ENCODE peak calls at places on chromosomes 6 and 20, in eight cellular contexts. One of them, this sample, is unnamed.

GRCh38 chr6:22954749-22955385 is 385.5 kb downstream of the HDGFL1 start:
- DNase-seq in kidney glomerular epithelial cell: peak; percentile 47
- DNase-seq in NCI-H774: no peak
- DNase-seq in fibroblast of mammary gland: peak; percentile 6
- DNase-seq in lower leg skin: no peak
- DNase-seq in IMR-90: peak; percentile 49
- DNase-seq in Right ventricle myocardium superior: no peak
- DNase-seq in mesothelial cell of epicardium: no peak
- DNase-seq in this sample: peak; percentile 12

GRCh38 chr20:10641893-10642292 is 31.9 kb downstream of the JAG1 start:
- DNase-seq in NCI-H774: no peak
- DNase-seq in kidney glomerular epithelial cell: no peak
- DNase-seq in fibroblast of mammary gland: no peak
- DNase-seq in IMR-90: no peak
- DNase-seq in Right ventricle myocardium superior: no peak
- DNase-seq in lower leg skin: no peak
- DNase-seq in mesothelial cell of epicardium: no peak
- DNase-seq in this sample: no peak

GRCh38 chr6:116563830-116564229 is 7.5 kb upstream of the RWDD1 start:
- DNase-seq in mesothelial cell of epicardium: no peak
- DNase-seq in IMR-90: no peak
- DNase-seq in Right ventricle myocardium superior: no peak
- DNase-seq in fibroblast of mammary gland: no peak
- DNase-seq in lower leg skin: no peak
- DNase-seq in kidney glomerular epithelial cell: no peak
- DNase-seq in NCI-H774: no peak
- DNase-seq in this sample: no peak

GRCh38 chr20:62394248-62395245 is 7.6 kb downstream of the RPS21 start:
- DNase-seq in kidney glomerular epithelial cell: no peak
- DNase-seq in mesothelial cell of epicardium: no peak
- DNase-seq in Right ventricle myocardium superior: no peak
- DNase-seq in NCI-H774: no peak
- DNase-seq in lower leg skin: no peak
- DNase-seq in IMR-90: no peak
- DNase-seq in fibroblast of mammary gland: no peak
- DNase-seq in this sample: no peak

GRCh38 chr20:58544301-58544700 is 29.1 kb upstream of the APCDD1L start:
- DNase-seq in mesothelial cell of epicardium: no peak
- DNase-seq in Right ventricle myocardium superior: no peak
- DNase-seq in NCI-H774: no peak
- DNase-seq in fibroblast of mammary gland: no peak
- DNase-seq in lower leg skin: no peak
- DNase-seq in kidney glomerular epithelial cell: no peak
- DNase-seq in IMR-90: no peak
- DNase-seq in this sample: no peak

GRCh38 chr6:27332692-27333641 is 20.9 kb upstream of the POM121L2 start:
- DNase-seq in Right ventricle myocardium superior: no peak
- DNase-seq in lower leg skin: no peak
- DNase-seq in kidney glomerular epithelial cell: peak; percentile 34
- DNase-seq in fibroblast of mammary gland: peak; percentile 80
- DNase-seq in mesothelial cell of epicardium: no peak
- DNase-seq in NCI-H774: peak; percentile 60
- DNase-seq in IMR-90: peak; percentile 71
- DNase-seq in this sample: peak; percentile 87

GRCh38 chr6:152404936-152405595 is 232.1 kb downstream of the SYNE1 start:
- DNase-seq in fibroblast of mammary gland: no peak
- DNase-seq in Right ventricle myocardium superior: no peak
- DNase-seq in kidney glomerular epithelial cell: peak; percentile 63
- DNase-seq in IMR-90: no peak
- DNase-seq in mesothelial cell of epicardium: no peak
- DNase-seq in NCI-H774: no peak
- DNase-seq in lower leg skin: no peak
- DNase-seq in this sample: no peak

GRCh38 chr20:33656783-33657703 is 5.1 kb upstream of the C20orf144 start:
- DNase-seq in IMR-90: no peak
- DNase-seq in NCI-H774: no peak
- DNase-seq in fibroblast of mammary gland: no peak
- DNase-seq in kidney glomerular epithelial cell: no peak
- DNase-seq in Right ventricle myocardium superior: no peak
- DNase-seq in mesothelial cell of epicardium: no peak
- DNase-seq in lower leg skin: no peak
- DNase-seq in this sample: no peak

GRCh38 chr6:127832381-127832780 is 68.5 kb downstream of the THEMIS start:
- DNase-seq in NCI-H774: no peak
- DNase-seq in fibroblast of mammary gland: no peak
- DNase-seq in mesothelial cell of epicardium: no peak
- DNase-seq in kidney glomerular epithelial cell: no peak
- DNase-seq in IMR-90: no peak
- DNase-seq in Right ventricle myocardium superior: no peak
- DNase-seq in lower leg skin: no peak
- DNase-seq in this sample: no peak

GRCh38 chr6:119200774-119201173 is 122.3 kb upstream of the FAM184A start:
- DNase-seq in mesothelial cell of epicardium: no peak
- DNase-seq in Right ventricle myocardium superior: no peak
- DNase-seq in NCI-H774: no peak
- DNase-seq in kidney glomerular epithelial cell: peak; percentile 69
- DNase-seq in fibroblast of mammary gland: no peak
- DNase-seq in IMR-90: no peak
- DNase-seq in lower leg skin: no peak
- DNase-seq in this sample: no peak

GRCh38 chr6:3850451-3851203 is 1.5 kb downstream of the FAM50B start:
- DNase-seq in IMR-90: no peak
- DNase-seq in fibroblast of mammary gland: no peak
- DNase-seq in kidney glomerular epithelial cell: no peak
- DNase-seq in Right ventricle myocardium superior: no peak
- DNase-seq in NCI-H774: no peak
- DNase-seq in mesothelial cell of epicardium: no peak
- DNase-seq in lower leg skin: no peak
- DNase-seq in this sample: no peak

GRCh38 chr6:157597461-157598312 is 216.7 kb downstream of the ZDHHC14 start:
- DNase-seq in kidney glomerular epithelial cell: peak; percentile 9
- DNase-seq in Right ventricle myocardium superior: peak; percentile 60
- DNase-seq in fibroblast of mammary gland: peak; percentile 20
- DNase-seq in lower leg skin: peak; percentile 41
- DNase-seq in mesothelial cell of epicardium: no peak
- DNase-seq in NCI-H774: no peak
- DNase-seq in IMR-90: no peak
- DNase-seq in this sample: peak; percentile 57

GRCh38 chr6:124463271-124463670 is 499.0 kb upstream of the RNF217 start:
- DNase-seq in lower leg skin: no peak
- DNase-seq in mesothelial cell of epicardium: no peak
- DNase-seq in fibroblast of mammary gland: no peak
- DNase-seq in kidney glomerular epithelial cell: no peak
- DNase-seq in Right ventricle myocardium superior: no peak
- DNase-seq in NCI-H774: no peak
- DNase-seq in IMR-90: no peak
- DNase-seq in this sample: no peak

GRCh38 chr6:21587925-21588811 is 5.4 kb upstream of the SOX4 start:
- DNase-seq in lower leg skin: peak; percentile 49
- DNase-seq in fibroblast of mammary gland: peak; percentile 52
- DNase-seq in IMR-90: peak; percentile 44
- DNase-seq in kidney glomerular epithelial cell: peak; percentile 80
- DNase-seq in mesothelial cell of epicardium: peak; percentile 51
- DNase-seq in NCI-H774: peak; percentile 85
- DNase-seq in Right ventricle myocardium superior: peak; percentile 72
- DNase-seq in this sample: peak; percentile 63

GRCh38 chr6:3822747-3823445 is 26.3 kb upstream of the FAM50B start:
- DNase-seq in IMR-90: no peak
- DNase-seq in lower leg skin: no peak
- DNase-seq in mesothelial cell of epicardium: no peak
- DNase-seq in kidney glomerular epithelial cell: peak; percentile 6
- DNase-seq in NCI-H774: no peak
- DNase-seq in fibroblast of mammary gland: peak; percentile 49
- DNase-seq in Right ventricle myocardium superior: no peak
- DNase-seq in this sample: peak; percentile 82

GRCh38 chr6:12522347-12522746 is 194.2 kb upstream of the PHACTR1 start:
- DNase-seq in lower leg skin: no peak
- DNase-seq in mesothelial cell of epicardium: no peak
- DNase-seq in IMR-90: peak; percentile 86
- DNase-seq in Right ventricle myocardium superior: no peak
- DNase-seq in kidney glomerular epithelial cell: peak; percentile 28
- DNase-seq in fibroblast of mammary gland: no peak
- DNase-seq in NCI-H774: no peak
- DNase-seq in this sample: peak; percentile 18

GRCh38 chr6:130622142-130622541 is 205.1 kb upstream of the SMLR1 start:
- DNase-seq in lower leg skin: no peak
- DNase-seq in kidney glomerular epithelial cell: no peak
- DNase-seq in NCI-H774: no peak
- DNase-seq in fibroblast of mammary gland: no peak
- DNase-seq in mesothelial cell of epicardium: no peak
- DNase-seq in Right ventricle myocardium superior: no peak
- DNase-seq in IMR-90: peak; percentile 69
- DNase-seq in this sample: peak; percentile 52

GRCh38 chr6:137646506-137646905 is 152.3 kb upstream of the OLIG3 start:
- DNase-seq in IMR-90: no peak
- DNase-seq in fibroblast of mammary gland: peak; percentile 38
- DNase-seq in Right ventricle myocardium superior: no peak
- DNase-seq in mesothelial cell of epicardium: no peak
- DNase-seq in NCI-H774: no peak
- DNase-seq in kidney glomerular epithelial cell: no peak
- DNase-seq in lower leg skin: no peak
- DNase-seq in this sample: no peak

GRCh38 chr6:151914475-151914874 is 107.0 kb downstream of the ESR1 start:
- DNase-seq in kidney glomerular epithelial cell: no peak
- DNase-seq in fibroblast of mammary gland: peak; percentile 54
- DNase-seq in Right ventricle myocardium superior: no peak
- DNase-seq in mesothelial cell of epicardium: no peak
- DNase-seq in IMR-90: no peak
- DNase-seq in NCI-H774: no peak
- DNase-seq in lower leg skin: no peak
- DNase-seq in this sample: peak; percentile 13

GRCh38 chr20:11919046-11919445 is 1.4 kb downstream of the BTBD3 start:
- DNase-seq in kidney glomerular epithelial cell: no peak
- DNase-seq in fibroblast of mammary gland: no peak
- DNase-seq in NCI-H774: peak; percentile 81
- DNase-seq in lower leg skin: no peak
- DNase-seq in mesothelial cell of epicardium: no peak
- DNase-seq in Right ventricle myocardium superior: peak; percentile 54
- DNase-seq in IMR-90: peak; percentile 47
- DNase-seq in this sample: peak; percentile 17

GRCh38 chr20:51735728-51736600 is 32.2 kb downstream of the ATP9A start:
- DNase-seq in NCI-H774: no peak
- DNase-seq in Right ventricle myocardium superior: no peak
- DNase-seq in IMR-90: no peak
- DNase-seq in mesothelial cell of epicardium: no peak
- DNase-seq in kidney glomerular epithelial cell: no peak
- DNase-seq in lower leg skin: no peak
- DNase-seq in fibroblast of mammary gland: no peak
- DNase-seq in this sample: no peak

GRCh38 chr6:163355471-163355991 is 59.0 kb upstream of the QKI start:
- DNase-seq in mesothelial cell of epicardium: no peak
- DNase-seq in kidney glomerular epithelial cell: peak; percentile 87
- DNase-seq in Right ventricle myocardium superior: peak; percentile 83
- DNase-seq in IMR-90: peak; percentile 67
- DNase-seq in fibroblast of mammary gland: peak; percentile 81
- DNase-seq in lower leg skin: peak; percentile 37
- DNase-seq in NCI-H774: no peak
- DNase-seq in this sample: peak; percentile 88

GRCh38 chr6:87029711-87030314 is 65.1 kb downstream of the CGA start:
- DNase-seq in lower leg skin: no peak
- DNase-seq in kidney glomerular epithelial cell: peak; percentile 39
- DNase-seq in IMR-90: peak; percentile 72
- DNase-seq in fibroblast of mammary gland: peak; percentile 72
- DNase-seq in Right ventricle myocardium superior: no peak
- DNase-seq in NCI-H774: peak; percentile 68
- DNase-seq in mesothelial cell of epicardium: no peak
- DNase-seq in this sample: peak; percentile 68

GRCh38 chr6:158514176-158514575 is 45.7 kb upstream of the TMEM181 start:
- DNase-seq in Right ventricle myocardium superior: no peak
- DNase-seq in fibroblast of mammary gland: no peak
- DNase-seq in kidney glomerular epithelial cell: no peak
- DNase-seq in IMR-90: no peak
- DNase-seq in mesothelial cell of epicardium: no peak
- DNase-seq in lower leg skin: no peak
- DNase-seq in NCI-H774: no peak
- DNase-seq in this sample: no peak

This sample was measured in cardiac fibroblast.